ENCODE peak calls at places on chromosome 1, in seven cellular contexts. One of them, this sample, is unnamed.

GRCh38 chr1:171351961-171352360 is 38.0 kb downstream of the FMO4 start:
- DNase-seq in HCT116: no peak
- DNase-seq in astrocyte: no peak
- DNase-seq in right lobe of liver: peak; percentile 58
- DNase-seq in stomach: no peak
- DNase-seq in left ventricle myocardium inferior: no peak
- DNase-seq in IMR-90: no peak
- DNase-seq in this sample: no peak

GRCh38 chr1:69568435-69569280 is 936 bp downstream of the LRRC7 start:
- DNase-seq in right lobe of liver: no peak
- DNase-seq in IMR-90: no peak
- DNase-seq in astrocyte: no peak
- DNase-seq in left ventricle myocardium inferior: no peak
- DNase-seq in HCT116: no peak
- DNase-seq in stomach: no peak
- DNase-seq in this sample: no peak

GRCh38 chr1:118788372-118788955 is 199.7 kb downstream of the TBX15 start:
- DNase-seq in stomach: no peak
- DNase-seq in IMR-90: no peak
- DNase-seq in left ventricle myocardium inferior: no peak
- DNase-seq in astrocyte: peak; percentile 19
- DNase-seq in right lobe of liver: no peak
- DNase-seq in HCT116: no peak
- DNase-seq in this sample: no peak

GRCh38 chr1:59198565-59198964 is 98.3 kb upstream of the FGGY start:
- DNase-seq in IMR-90: no peak
- DNase-seq in astrocyte: peak; percentile 66
- DNase-seq in HCT116: no peak
- DNase-seq in right lobe of liver: no peak
- DNase-seq in left ventricle myocardium inferior: no peak
- DNase-seq in stomach: no peak
- DNase-seq in this sample: no peak

GRCh38 chr1:178364782-178365181 is 132.0 kb downstream of the CLEC20A start:
- DNase-seq in right lobe of liver: no peak
- DNase-seq in left ventricle myocardium inferior: no peak
- DNase-seq in IMR-90: no peak
- DNase-seq in stomach: no peak
- DNase-seq in astrocyte: no peak
- DNase-seq in HCT116: no peak
- DNase-seq in this sample: no peak

GRCh38 chr1:158060001-158060400 is 66.6 kb downstream of the KIRREL1 start:
- DNase-seq in stomach: no peak
- DNase-seq in HCT116: no peak
- DNase-seq in astrocyte: no peak
- DNase-seq in right lobe of liver: no peak
- DNase-seq in IMR-90: no peak
- DNase-seq in left ventricle myocardium inferior: no peak
- DNase-seq in this sample: no peak

GRCh38 chr1:45542591-45542990 is 8.0 kb upstream of the AKR1A1 start:
- DNase-seq in HCT116: no peak
- DNase-seq in IMR-90: no peak
- DNase-seq in stomach: peak; percentile 82
- DNase-seq in astrocyte: no peak
- DNase-seq in right lobe of liver: peak; percentile 66
- DNase-seq in left ventricle myocardium inferior: no peak
- DNase-seq in this sample: no peak

GRCh38 chr1:165686971-165687433 is 11.4 kb downstream of the ALDH9A1 start:
- DNase-seq in IMR-90: no peak
- DNase-seq in right lobe of liver: no peak
- DNase-seq in left ventricle myocardium inferior: no peak
- DNase-seq in HCT116: no peak
- DNase-seq in astrocyte: no peak
- DNase-seq in stomach: no peak
- DNase-seq in this sample: no peak

GRCh38 chr1:228283043-228283371 is 75.2 kb downstream of the OBSCN start:
- DNase-seq in left ventricle myocardium inferior: peak; percentile 13
- DNase-seq in right lobe of liver: peak; percentile 14
- DNase-seq in HCT116: no peak
- DNase-seq in astrocyte: no peak
- DNase-seq in stomach: no peak
- DNase-seq in IMR-90: no peak
- DNase-seq in this sample: no peak

GRCh38 chr1:196387766-196388165 is 220.5 kb downstream of the KCNT2 start:
- DNase-seq in right lobe of liver: no peak
- DNase-seq in HCT116: no peak
- DNase-seq in left ventricle myocardium inferior: no peak
- DNase-seq in IMR-90: peak; percentile 27
- DNase-seq in astrocyte: peak; percentile 69
- DNase-seq in stomach: no peak
- DNase-seq in this sample: no peak

GRCh38 chr1:69711159-69711930 is 143.6 kb downstream of the LRRC7 start:
- DNase-seq in stomach: no peak
- DNase-seq in HCT116: no peak
- DNase-seq in left ventricle myocardium inferior: no peak
- DNase-seq in right lobe of liver: no peak
- DNase-seq in IMR-90: no peak
- DNase-seq in astrocyte: no peak
- DNase-seq in this sample: no peak

GRCh38 chr1:182520746-182521145 is 68.3 kb downstream of the RNASEL start:
- DNase-seq in IMR-90: peak; percentile 26
- DNase-seq in stomach: no peak
- DNase-seq in right lobe of liver: no peak
- DNase-seq in HCT116: no peak
- DNase-seq in left ventricle myocardium inferior: no peak
- DNase-seq in astrocyte: no peak
- DNase-seq in this sample: no peak

GRCh38 chr1:7956218-7957032 is 5.1 kb upstream of the PARK7 start:
- DNase-seq in stomach: no peak
- DNase-seq in right lobe of liver: no peak
- DNase-seq in IMR-90: peak; percentile 91
- DNase-seq in astrocyte: peak; percentile 54
- DNase-seq in left ventricle myocardium inferior: no peak
- DNase-seq in HCT116: no peak
- DNase-seq in this sample: no peak

GRCh38 chr1:96845464-96845863 is 123.9 kb downstream of the PTBP2 start:
- DNase-seq in IMR-90: no peak
- DNase-seq in right lobe of liver: peak; percentile 54
- DNase-seq in stomach: peak; percentile 47
- DNase-seq in left ventricle myocardium inferior: no peak
- DNase-seq in astrocyte: no peak
- DNase-seq in HCT116: peak; percentile 15
- DNase-seq in this sample: no peak

GRCh38 chr1:12436345-12436658 is 181.7 kb downstream of the DHRS3 start:
- DNase-seq in stomach: no peak
- DNase-seq in right lobe of liver: no peak
- DNase-seq in astrocyte: no peak
- DNase-seq in left ventricle myocardium inferior: no peak
- DNase-seq in HCT116: no peak
- DNase-seq in IMR-90: no peak
- DNase-seq in this sample: no peak

GRCh38 chr1:188782220-188782841 is 1695.3 kb downstream of the BRINP3 start:
- DNase-seq in IMR-90: peak; percentile 51
- DNase-seq in astrocyte: peak; percentile 37
- DNase-seq in right lobe of liver: no peak
- DNase-seq in left ventricle myocardium inferior: no peak
- DNase-seq in HCT116: peak; percentile 81
- DNase-seq in stomach: no peak
- DNase-seq in this sample: no peak

GRCh38 chr1:193211539-193211938 is 25.1 kb upstream of the B3GALT2 start:
- DNase-seq in right lobe of liver: no peak
- DNase-seq in astrocyte: peak; percentile 91
- DNase-seq in left ventricle myocardium inferior: no peak
- DNase-seq in HCT116: peak; percentile 72
- DNase-seq in stomach: no peak
- DNase-seq in IMR-90: peak; percentile 93
- DNase-seq in this sample: no peak

GRCh38 chr1:62235576-62235975 is 40.9 kb downstream of the L1TD1 start:
- DNase-seq in astrocyte: no peak
- DNase-seq in stomach: no peak
- DNase-seq in right lobe of liver: no peak
- DNase-seq in IMR-90: no peak
- DNase-seq in left ventricle myocardium inferior: no peak
- DNase-seq in HCT116: no peak
- DNase-seq in this sample: no peak

GRCh38 chr1:147627435-147628110 is 42.8 kb downstream of the ACP6 start:
- DNase-seq in IMR-90: peak; percentile 44
- DNase-seq in HCT116: peak; percentile 13
- DNase-seq in astrocyte: no peak
- DNase-seq in left ventricle myocardium inferior: peak; percentile 35
- DNase-seq in right lobe of liver: peak; percentile 63
- DNase-seq in stomach: peak; percentile 59
- DNase-seq in this sample: peak; percentile 31

GRCh38 chr1:154969741-154970452 is 650 bp downstream of the SHC1 start:
- DNase-seq in IMR-90: no peak
- DNase-seq in left ventricle myocardium inferior: peak; percentile 32
- DNase-seq in HCT116: no peak
- DNase-seq in stomach: no peak
- DNase-seq in right lobe of liver: peak; percentile 50
- DNase-seq in astrocyte: no peak
- DNase-seq in this sample: no peak

GRCh38 chr1:232793944-232794343 is 11.3 kb upstream of the MAP10 start:
- DNase-seq in astrocyte: peak; percentile 64
- DNase-seq in right lobe of liver: no peak
- DNase-seq in left ventricle myocardium inferior: no peak
- DNase-seq in IMR-90: peak; percentile 74
- DNase-seq in HCT116: peak; percentile 2
- DNase-seq in stomach: no peak
- DNase-seq in this sample: no peak

GRCh38 chr1:228210076-228210651 is 2.3 kb downstream of the OBSCN start:
- DNase-seq in right lobe of liver: no peak
- DNase-seq in stomach: no peak
- DNase-seq in left ventricle myocardium inferior: peak; percentile 60
- DNase-seq in astrocyte: no peak
- DNase-seq in HCT116: peak; percentile 40
- DNase-seq in IMR-90: no peak
- DNase-seq in this sample: no peak

GRCh38 chr1:14435368-14436023 is 163.0 kb upstream of the KAZN start:
- DNase-seq in right lobe of liver: peak; percentile 32
- DNase-seq in astrocyte: no peak
- DNase-seq in HCT116: no peak
- DNase-seq in IMR-90: no peak
- DNase-seq in stomach: no peak
- DNase-seq in left ventricle myocardium inferior: no peak
- DNase-seq in this sample: no peak
- TF ChIP-seq CTCF in right lobe of liver: peak; percentile 36
- TF ChIP-seq CTCF in astrocyte: no peak
- TF ChIP-seq CTCF in HCT116: peak; percentile 53
- TF ChIP-seq CTCF in IMR-90: no peak
- TF ChIP-seq CTCF in stomach: no peak
- TF ChIP-seq CTCF in left ventricle myocardium inferior: peak; percentile 8
- TF ChIP-seq CTCF in this sample: no peak

DNA sequence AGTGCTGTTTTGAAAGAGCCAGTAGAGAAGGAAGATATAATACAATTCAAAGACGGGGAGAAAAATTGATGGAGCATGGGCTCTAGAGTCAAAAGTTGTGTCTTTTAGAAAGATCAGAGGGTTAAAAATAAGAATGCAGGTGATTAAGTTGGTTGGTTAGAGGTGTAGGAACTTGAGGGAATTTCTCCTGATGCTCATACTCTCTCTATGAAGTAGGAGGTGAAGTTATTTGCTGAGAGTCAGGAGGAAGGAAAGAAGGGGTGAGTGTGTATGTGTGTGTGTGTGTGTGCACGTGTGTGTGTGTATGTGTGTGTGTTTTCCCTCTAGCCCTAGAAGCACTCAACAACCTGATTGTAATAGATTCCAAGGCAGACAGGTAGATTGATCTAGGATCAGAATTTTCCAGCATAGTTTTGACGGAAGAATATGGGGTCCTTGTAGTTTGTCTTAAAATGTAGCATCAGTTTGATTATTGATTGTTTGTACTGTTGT is 88.3 kb upstream of the MACF1 start:
- DNase-seq in stomach: no peak
- DNase-seq in IMR-90: no peak
- DNase-seq in right lobe of liver: no peak
- DNase-seq in HCT116: no peak
- DNase-seq in left ventricle myocardium inferior: no peak
- DNase-seq in astrocyte: no peak
- DNase-seq in this sample: no peak
- H3K27ac ChIP-seq in stomach: peak overlapping the region; percentile 6
- H3K27ac ChIP-seq in IMR-90: no peak overlapping the region
- H3K27ac ChIP-seq in right lobe of liver: no peak overlapping the region
- H3K27ac ChIP-seq in HCT116: peak overlapping the region; percentile 43
- H3K27ac ChIP-seq in left ventricle myocardium inferior: no peak overlapping the region
- H3K27ac ChIP-seq in astrocyte: no peak overlapping the region
- H3K27ac ChIP-seq in this sample: no peak overlapping the region

DNA sequence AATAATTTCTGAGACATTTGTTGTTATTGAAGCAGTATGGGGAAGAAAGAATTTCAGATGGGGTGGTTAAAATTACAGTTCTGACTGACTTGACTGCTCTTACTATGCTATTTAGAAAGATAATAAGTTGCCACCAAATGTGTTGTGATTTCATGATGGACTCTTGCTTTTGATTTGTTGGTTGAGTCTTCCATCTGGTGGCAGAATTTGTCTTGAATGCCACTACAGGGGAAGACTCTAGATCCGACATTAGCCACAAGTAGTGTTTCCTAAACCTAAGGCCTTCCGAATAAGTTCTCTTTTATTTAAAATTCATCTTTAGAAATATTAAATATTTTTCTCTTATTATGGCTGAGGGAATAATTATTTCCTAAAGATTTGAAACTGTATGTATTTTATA is 190.9 kb upstream of the ADGRL4 start:
- DNase-seq in IMR-90: peak; percentile 38
- DNase-seq in HCT116: peak; percentile 22
- DNase-seq in stomach: no peak
- DNase-seq in right lobe of liver: no peak
- DNase-seq in astrocyte: peak; percentile 7
- DNase-seq in left ventricle myocardium inferior: no peak
- DNase-seq in this sample: no peak
- TF ChIP-seq CTCF in IMR-90: peak; percentile 46
- TF ChIP-seq CTCF in HCT116: peak; percentile 33
- TF ChIP-seq CTCF in stomach: no peak
- TF ChIP-seq CTCF in right lobe of liver: peak; percentile 12
- TF ChIP-seq CTCF in astrocyte: peak; percentile 15
- TF ChIP-seq CTCF in left ventricle myocardium inferior: peak; percentile 61
- TF ChIP-seq CTCF in this sample: no peak

GRCh38 chr1:110033421-110033820 is 1.0 kb upstream of the STRIP1 start:
- DNase-seq in IMR-90: no peak
- DNase-seq in right lobe of liver: no peak
- DNase-seq in stomach: no peak
- DNase-seq in astrocyte: no peak
- DNase-seq in HCT116: no peak
- DNase-seq in left ventricle myocardium inferior: no peak
- DNase-seq in this sample: no peak

GRCh38 chr1:110032327-110032726 is 2.1 kb upstream of the STRIP1 start:
- DNase-seq in right lobe of liver: no peak
- DNase-seq in stomach: no peak
- DNase-seq in left ventricle myocardium inferior: no peak
- DNase-seq in IMR-90: no peak
- DNase-seq in HCT116: no peak
- DNase-seq in astrocyte: no peak
- DNase-seq in this sample: no peak

GRCh38 chr1:110034451-110035235 is at the start of gene STRIP1:
- DNase-seq in stomach: peak; percentile 94
- DNase-seq in HCT116: peak; percentile 91
- DNase-seq in right lobe of liver: peak; percentile 91
- DNase-seq in left ventricle myocardium inferior: peak; percentile 90
- DNase-seq in IMR-90: peak; percentile 98
- DNase-seq in astrocyte: peak; percentile 90
- DNase-seq in this sample: peak; percentile 91

GRCh38 chr1:110035236-110035752 is 870 bp downstream of the STRIP1 start:
- DNase-seq in astrocyte: no peak
- DNase-seq in HCT116: no peak
- DNase-seq in left ventricle myocardium inferior: no peak
- DNase-seq in stomach: no peak
- DNase-seq in IMR-90: peak; percentile 16
- DNase-seq in right lobe of liver: no peak
- DNase-seq in this sample: no peak

GRCh38 chr1:110034040-110034450 is 379 bp upstream of the STRIP1 start:
- DNase-seq in left ventricle myocardium inferior: no peak
- DNase-seq in stomach: no peak
- DNase-seq in HCT116: no peak
- DNase-seq in astrocyte: no peak
- DNase-seq in IMR-90: no peak
- DNase-seq in right lobe of liver: no peak
- DNase-seq in this sample: no peak
- H3K27ac ChIP-seq in left ventricle myocardium inferior: peak overlapping the region; percentile 95
- H3K27ac ChIP-seq in stomach: peak overlapping the region; percentile 86
- H3K27ac ChIP-seq in HCT116: peak overlapping the region; percentile 48
- H3K27ac ChIP-seq in astrocyte: peak overlapping the region; percentile 44
- H3K27ac ChIP-seq in IMR-90: no peak overlapping the region
- H3K27ac ChIP-seq in right lobe of liver: peak overlapping the region; percentile 51
- H3K27ac ChIP-seq in this sample: peak overlapping the region; percentile 64